ENCODE peak calls at places on chromosomes 2 and 18, in five cellular contexts. T is GM13977, I is pancreas, U is D341Med, Q is mucosa of gallbladder. F is an unnamed sample.

GRCh38 chr2:76194376-76194775 is 483.7 kb upstream of the GCFC2 start:
- DNase-seq in U (no peak), I (peak), T (no peak), Q (no peak), F (no peak)

GRCh38 chr2:240134466-240134865 is 1.6 kb downstream of the COPS9 start:
- DNase-seq in U (no peak), Q (no peak), I (peak), T (no peak), F (no peak)

GRCh38 chr2:95231723-95232122 is 24.4 kb downstream of the ZNF892 start:
- DNase-seq in U (peak), T (peak), I (peak), Q (peak), F (peak)

GRCh38 chr18:49519041-49519971 is 32.3 kb upstream of the C18orf32 start:
- DNase-seq in I (no peak), Q (no peak), T (no peak), U (no peak), F (no peak)

GRCh38 chr2:156065912-156066311 is 266.6 kb downstream of the NR4A2 start:
- DNase-seq in U (no peak), T (no peak), I (no peak), Q (no peak), F (peak)

GRCh38 chr2:95104606-95105005 is 17.0 kb downstream of the MRPS5 start:
- DNase-seq in T (no peak), I (no peak), Q (no peak), U (no peak), F (no peak)

GRCh38 chr2:239905884-239906654 is 119.1 kb downstream of the NDUFA10 start:
- DNase-seq in I (no peak), T (no peak), Q (no peak), U (peak), F (no peak)

GRCh38 chr2:168357799-168358504 is 98.1 kb upstream of the CERS6 start:
- DNase-seq in Q (no peak), U (no peak), T (no peak), I (no peak), F (no peak)

GRCh38 chr2:62785216-62785615 is 79.7 kb downstream of the EHBP1 start:
- DNase-seq in U (no peak), I (no peak), Q (no peak), T (peak), F (no peak)

GRCh38 chr18:6624271-6624670 is 105.2 kb upstream of the ARHGAP28 start:
- DNase-seq in Q (no peak), T (no peak), I (no peak), U (no peak), F (no peak)

F was measured in DND-41.